ENCODE peak calls at places on chromosomes 7 and 10, in ten cellular contexts. B is fibroblast of the aortic adventitia; P is stimulated activated CD8-positive, alpha-beta memory T cell treated with anti-CD3 and anti-CD28 coated beads, Interleukin-15, amount 100 ng/mL, for 24 hours; V is mammary epithelial cell; G is lower leg skin; I is NCI-H748 treated with DMSO at 0.1 percent for 48 hours; E is AG09319; T is endothelial cell of umbilical vein; L is naive thymus-derived CD8-positive, alpha-beta T cell; Y is kidney tubule cell. Z is an unnamed sample.

GRCh38 chr7:38744746-38745145 is 113.6 kb upstream of the AMPH start:
- DNase-seq in B (peak; percentile 68), P (no peak), V (peak; percentile 83), G (no peak), I (no peak), E (no peak), T (no peak), L (no peak), Y (peak; percentile 90), Z (no peak)

GRCh38 chr7:50795831-50796230 is 13.1 kb upstream of the GRB10 start:
- DNase-seq in B (no peak), P (no peak), V (no peak), G (no peak), I (no peak), E (no peak), T (no peak), L (no peak), Y (peak; percentile 20), Z (no peak)

GRCh38 chr10:96400465-96400864 is 41.7 kb upstream of the OPALIN start:
- DNase-seq in B (no peak), P (no peak), V (no peak), G (no peak), I (no peak), E (no peak), T (no peak), L (no peak), Y (no peak), Z (no peak)

GRCh38 chr7:116988363-116988989 is 35.2 kb downstream of the ST7 start:
- DNase-seq in B (no peak), P (no peak), V (no peak), G (no peak), I (no peak), E (no peak), T (peak; percentile 33), L (no peak), Y (no peak), Z (no peak)

GRCh38 chr7:26603631-26604030 is 260.8 kb downstream of the SKAP2 start:
- DNase-seq in B (no peak), P (no peak), V (peak; percentile 97), G (no peak), I (no peak), E (no peak), T (no peak), L (no peak), Y (peak; percentile 98), Z (no peak)

GRCh38 chr10:32379950-32380547 is 33.1 kb upstream of the EPC1 start:
- DNase-seq in B (no peak), P (no peak), V (no peak), G (no peak), I (no peak), E (no peak), T (no peak), L (no peak), Y (no peak), Z (no peak)

GRCh38 chr10:117259279-117259678 is 18.4 kb downstream of the SLC18A2 start:
- DNase-seq in B (no peak), P (no peak), V (no peak), G (no peak), I (no peak), E (no peak), T (no peak), L (no peak), Y (no peak), Z (no peak)

GRCh38 chr7:39410582-39410981 is 155.6 kb upstream of the YAE1 start:
- DNase-seq in B (no peak), P (no peak), V (peak; percentile 6), G (no peak), I (no peak), E (no peak), T (no peak), L (no peak), Y (no peak), Z (no peak)